ENCODE peak calls at places on chromosomes 1 and 21, in four cellular contexts. U is iPS DF 6.9, O is Ammon's horn, F is T-helper 2 cell. A is an unnamed sample.

GRCh38 chr21:14956826-14957225 is 108.0 kb downstream of the NRIP1 start:
- DNase-seq in U (no peak), O (no peak), F (no peak), A (no peak)

GRCh38 chr1:2829846-2830615 is 28.5 kb upstream of the TTC34 start:
- DNase-seq in U (no peak), O (no peak), F (no peak), A (no peak)

GRCh38 chr1:162872981-162873380 is 12.0 kb upstream of the CCDC190 start:
- DNase-seq in U (no peak), O (no peak), F (no peak), A (no peak)

GRCh38 chr1:10646347-10646861 is 150.0 kb downstream of the CASZ1 start:
- DNase-seq in U (no peak), O (peak; percentile 54), F (no peak), A (no peak)

GRCh38 chr1:235069577-235070563 is 58.8 kb downstream of the TOMM20 start:
- DNase-seq in U (no peak), O (no peak), F (no peak), A (no peak)

GRCh38 chr1:25795955-25796806 is 3.8 kb upstream of the SELENON start:
- DNase-seq in U (no peak), O (no peak), F (peak; percentile 70), A (peak; percentile 50)

GRCh38 chr1:90434460-90434859 is 282.6 kb downstream of the BARHL2 start:
- DNase-seq in U (peak; percentile 1), O (no peak), F (no peak), A (no peak)

GRCh38 chr1:168960595-168960994 is 145.9 kb upstream of the ATP1B1 start:
- DNase-seq in U (no peak), O (peak; percentile 88), F (no peak), A (peak; percentile 88)

GRCh38 chr1:63949965-63950364 is 176.1 kb downstream of the ROR1 start:
- DNase-seq in U (no peak), O (no peak), F (no peak), A (no peak)

GRCh38 chr1:204883405-204883804 is 12.7 kb downstream of the NFASC start:
- DNase-seq in U (no peak), O (no peak), F (no peak), A (no peak)

GRCh38 chr1:39269791-39270342 is 65.4 kb downstream of the MACF1 start:
- DNase-seq in U (no peak), O (peak; percentile 23), F (no peak), A (no peak)

GRCh38 chr1:243489681-243490080 is 233.8 kb downstream of the SDCCAG8 start:
- DNase-seq in U (no peak), O (no peak), F (no peak), A (no peak)

GRCh38 chr1:212606734-212607205 is 1.8 kb upstream of the ATF3 start:
- DNase-seq in U (no peak), O (no peak), F (peak; percentile 36), A (no peak)

GRCh38 chr1:210321131-210321530 is 7.6 kb upstream of the HHAT start:
- DNase-seq in U (no peak), O (no peak), F (no peak), A (no peak)

GRCh38 chr1:113998361-113998760 is 19.1 kb downstream of the OLFML3 start:
- DNase-seq in U (no peak), O (peak; percentile 30), F (no peak), A (no peak)

GRCh38 chr1:39720094-39720999 is 18.3 kb upstream of the PPIE start:
- DNase-seq in U (no peak), O (no peak), F (peak; percentile 41), A (peak; percentile 44)

GRCh38 chr21:46667735-46668380 is 32.4 kb downstream of the PRMT2 start:
- DNase-seq in U (no peak), O (no peak), F (no peak), A (no peak)

GRCh38 chr1:29236743-29236992 is 346 bp downstream of the PTPRU start:
- DNase-seq in U (no peak), O (no peak), F (no peak), A (no peak)

GRCh38 chr21:39613029-39613934 is 542 bp downstream of the B3GALT5 start:
- DNase-seq in U (no peak), O (no peak), F (no peak), A (peak; percentile 18)

A was measured in putamen.